ENCODE peak calls at places on chromosomes 2 and 18, in seven cellular contexts. X is tibial nerve, E is brain microvascular endothelial cell, W is RWPE1, S is suprapubic skin, A is upper lobe of right lung, Q is pancreas. B is an unnamed sample.

GRCh38 chr18:59459352-59460059 is 100.4 kb upstream of the LMAN1 start:
- DNase-seq in S (no peak), W (peak), Q (no peak), X (no peak), A (no peak), E (no peak), B (no peak)

GRCh38 chr18:74990563-74991081 is 218.3 kb downstream of the PTGR3 start:
- DNase-seq in Q (no peak), A (no peak), S (no peak), W (no peak), X (no peak), E (peak), B (no peak)

GRCh38 chr18:13436596-13436995 is 218.0 kb downstream of the LDLRAD4 start:
- DNase-seq in Q (no peak), X (no peak), E (no peak), S (no peak), A (no peak), W (no peak), B (peak)

GRCh38 chr2:120914839-120915521 is 179.3 kb downstream of the GLI2 start:
- DNase-seq in W (peak), S (peak), Q (peak), A (peak), E (peak), X (peak), B (no peak)

GRCh38 chr2:227614246-227614645 is 394 bp downstream of the SCYGR3 start:
- DNase-seq in X (no peak), W (no peak), E (no peak), A (no peak), S (no peak), Q (no peak), B (no peak)

GRCh38 chr2:174788291-174788929 is 24.1 kb upstream of the CHRNA1 start:
- DNase-seq in E (no peak), Q (no peak), W (no peak), X (no peak), S (no peak), A (no peak), B (no peak)

GRCh38 chr2:151762694-151763093 is 28.4 kb upstream of the NEB start:
- DNase-seq in X (no peak), E (no peak), S (no peak), W (no peak), Q (no peak), A (no peak), B (no peak)

GRCh38 chr2:130836501-130837174 is at the start of gene ARHGEF4:
- DNase-seq in S (no peak), W (peak), E (no peak), X (no peak), Q (peak), A (peak), B (no peak)

GRCh38 chr2:207960090-207960489 is 65.2 kb downstream of the PLEKHM3 start:
- DNase-seq in X (no peak), A (no peak), S (no peak), E (no peak), W (no peak), Q (no peak), B (no peak)

GRCh38 chr18:77482190-77482928 is 232.7 kb downstream of the GALR1 start:
- DNase-seq in E (peak), A (no peak), W (no peak), Q (no peak), S (no peak), X (no peak), B (no peak)

GRCh38 chr2:71531522-71532047 is 78.2 kb downstream of the DYSF start:
- DNase-seq in S (no peak), Q (no peak), E (peak), A (no peak), W (peak), X (no peak), B (no peak)

GRCh38 chr18:46332956-46333355 is 228.8 kb downstream of the HAUS1 start:
- DNase-seq in E (no peak), X (no peak), W (no peak), S (no peak), Q (peak), A (peak), B (no peak)

GRCh38 chr2:128637481-128638155 is 318.9 kb upstream of the HS6ST1 start:
- DNase-seq in X (no peak), W (no peak), A (peak), Q (no peak), S (no peak), E (no peak), B (no peak)

GRCh38 chr2:199261221-199261620 is 196.5 kb downstream of the SATB2 start:
- DNase-seq in E (peak), A (no peak), W (peak), Q (no peak), S (no peak), X (no peak), B (no peak)

GRCh38 chr18:22551536-22552151 is 133.9 kb upstream of the CTAGE1 start:
- DNase-seq in S (no peak), X (no peak), W (peak), A (no peak), E (peak), Q (no peak), B (no peak)

GRCh38 chr2:233000886-233001750 is 11.9 kb downstream of the NGEF start:
- DNase-seq in S (peak), Q (no peak), W (no peak), X (no peak), E (no peak), A (peak), B (no peak)

GRCh38 chr18:34224423-34225217 is at the start of gene NOL4:
- DNase-seq in W (no peak), Q (peak), S (no peak), A (peak), X (no peak), E (no peak), B (no peak)

GRCh38 chr2:168816369-168816768 is 13.9 kb downstream of the NOSTRIN start:
- DNase-seq in Q (no peak), S (no peak), E (peak), W (peak), X (no peak), A (no peak), B (no peak)

GRCh38 chr2:122009546-122009945 is 254.1 kb downstream of the TSN start:
- DNase-seq in E (no peak), W (no peak), Q (no peak), X (no peak), S (no peak), A (no peak), B (no peak)

GRCh38 chr2:88016948-88017779 is 817 bp upstream of the RNU2-63P start:
- DNase-seq in X (no peak), A (peak), Q (peak), W (peak), S (no peak), E (peak), B (no peak)

GRCh38 chr2:11242545-11243174 is 87.4 kb downstream of the SLC66A3 start:
- DNase-seq in A (no peak), X (no peak), E (no peak), Q (no peak), S (no peak), W (no peak), B (no peak)

GRCh38 chr2:37637985-37638384 is 33.5 kb downstream of the CDC42EP3 start:
- DNase-seq in W (no peak), X (no peak), S (no peak), E (no peak), Q (no peak), A (no peak), B (no peak)

GRCh38 chr2:231683292-231683898 is 24.9 kb upstream of the PTMA start:
- DNase-seq in A (no peak), W (no peak), X (no peak), S (no peak), Q (no peak), E (no peak), B (no peak)

GRCh38 chr2:149781263-149781808 is 193.8 kb upstream of the MMADHC start:
- DNase-seq in Q (no peak), W (no peak), X (no peak), S (no peak), E (no peak), A (no peak), B (no peak)

GRCh38 chr18:2776596-2776995 is 70.2 kb upstream of the EMILIN2 start:
- DNase-seq in W (no peak), S (no peak), X (no peak), E (no peak), Q (no peak), A (no peak), B (no peak)

GRCh38 chr2:172865422-172865821 is 129.8 kb downstream of the RAPGEF4 start:
- DNase-seq in S (no peak), Q (no peak), W (no peak), X (no peak), A (no peak), E (no peak), B (no peak)

GRCh38 chr2:217723078-217723477 is 279.7 kb downstream of the TNS1 start:
- DNase-seq in E (peak), W (no peak), Q (no peak), X (no peak), A (no peak), S (peak), B (no peak)

GRCh38 chr2:173623411-173624076 is 268.9 kb downstream of the CDCA7 start:
- DNase-seq in S (no peak), E (no peak), W (no peak), Q (no peak), X (no peak), A (no peak), B (no peak)

GRCh38 chr2:146119586-146119985 is 1599.7 kb upstream of the ZEB2 start:
- DNase-seq in X (no peak), S (no peak), Q (no peak), A (no peak), E (no peak), W (no peak), B (no peak)

GRCh38 chr2:163670929-163671328 is 64.9 kb downstream of the FIGN start:
- DNase-seq in E (no peak), Q (no peak), S (no peak), X (no peak), A (no peak), W (no peak), B (no peak)

GRCh38 chr2:218286570-218287459 is 5.5 kb downstream of the TMBIM1 start:
- DNase-seq in E (peak), S (peak), W (peak), Q (peak), A (peak), X (peak), B (peak)

GRCh38 chr18:79965119-79965902 is 868 bp downstream of the HSBP1L1 start:
- DNase-seq in E (peak), Q (peak), W (peak), S (no peak), X (no peak), A (peak), B (no peak)

GRCh38 chr18:1408331-1408835 is 503.7 kb downstream of the ADCYAP1 start:
- DNase-seq in Q (no peak), W (no peak), S (no peak), A (no peak), X (no peak), E (no peak), B (no peak)

GRCh38 chr2:9554841-9555337 is 741 bp downstream of the ADAM17 start:
- DNase-seq in S (no peak), X (peak), Q (no peak), E (peak), A (no peak), W (no peak), B (no peak)

GRCh38 chr2:69012310-69013122 is 463 bp upstream of the ANTXR1 start:
- DNase-seq in E (peak), Q (peak), W (no peak), X (peak), A (peak), S (peak), B (peak)
- H3K27ac ChIP-seq in E (peak), Q (no peak), W (peak), X (peak), A (peak), S (peak), B (no peak)

GRCh38 chr18:36296591-36297418 is 708 bp upstream of the FHOD3 start:
- DNase-seq in A (peak), E (peak), Q (peak), S (no peak), W (peak), X (peak), B (no peak)
- TF ChIP-seq CTCF in A (peak), E (peak), Q (no peak), S (no peak), W (peak), X (peak), B (no peak)

GRCh38 chr2:64023485-64024258 is 4.4 kb upstream of the VPS54 start:
- DNase-seq in Q (no peak), X (no peak), W (no peak), E (no peak), A (no peak), S (no peak), B (no peak)

GRCh38 chr2:64019975-64020281 is 700 bp upstream of the VPS54 start:
- DNase-seq in E (no peak), Q (no peak), W (no peak), A (no peak), S (no peak), X (no peak), B (no peak)

GRCh38 chr2:64024259-64024949 is 5.2 kb upstream of the VPS54 start:
- DNase-seq in E (no peak), Q (no peak), X (no peak), A (no peak), S (no peak), W (no peak), B (no peak)

GRCh38 chr2:64019083-64019974 is at the start of gene VPS54:
- DNase-seq in Q (peak), X (peak), S (peak), A (peak), W (peak), E (peak), B (peak)

GRCh38 chr2:64021578-64021977 is 2.4 kb upstream of the VPS54 start:
- DNase-seq in W (no peak), X (no peak), E (peak), A (no peak), S (no peak), Q (no peak), B (no peak)
- H3K27ac ChIP-seq in W (no peak), X (peak), E (peak), A (no peak), S (peak), Q (no peak), B (no peak)

DNA sequence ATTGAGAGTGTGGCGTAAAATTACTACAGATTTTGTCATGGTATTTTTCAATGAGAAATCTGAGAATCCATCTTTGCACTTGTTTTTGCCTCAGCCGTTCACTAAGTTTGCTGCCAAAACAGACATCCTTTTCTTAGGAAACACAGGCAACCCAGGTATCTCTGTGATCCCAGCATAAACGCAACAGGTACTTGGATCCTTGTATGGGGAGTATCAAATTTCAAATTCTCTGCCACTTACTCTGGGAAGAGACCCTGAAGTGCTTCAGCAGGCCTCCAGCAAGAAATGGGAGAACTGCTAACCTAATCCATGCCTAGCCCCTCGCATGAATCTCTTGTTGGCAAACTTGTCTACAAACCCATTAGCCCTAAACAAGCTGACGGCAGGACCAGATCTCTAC is 83.1 kb downstream of the BCL11A start:
- DNase-seq in Q (no peak), X (no peak), E (no peak), S (no peak), W (no peak), A (no peak), B (no peak)
- TF ChIP-seq CTCF in Q (no peak), X (no peak), E (no peak), S (no peak), W (no peak), A (no peak), B (no peak)

DNA sequence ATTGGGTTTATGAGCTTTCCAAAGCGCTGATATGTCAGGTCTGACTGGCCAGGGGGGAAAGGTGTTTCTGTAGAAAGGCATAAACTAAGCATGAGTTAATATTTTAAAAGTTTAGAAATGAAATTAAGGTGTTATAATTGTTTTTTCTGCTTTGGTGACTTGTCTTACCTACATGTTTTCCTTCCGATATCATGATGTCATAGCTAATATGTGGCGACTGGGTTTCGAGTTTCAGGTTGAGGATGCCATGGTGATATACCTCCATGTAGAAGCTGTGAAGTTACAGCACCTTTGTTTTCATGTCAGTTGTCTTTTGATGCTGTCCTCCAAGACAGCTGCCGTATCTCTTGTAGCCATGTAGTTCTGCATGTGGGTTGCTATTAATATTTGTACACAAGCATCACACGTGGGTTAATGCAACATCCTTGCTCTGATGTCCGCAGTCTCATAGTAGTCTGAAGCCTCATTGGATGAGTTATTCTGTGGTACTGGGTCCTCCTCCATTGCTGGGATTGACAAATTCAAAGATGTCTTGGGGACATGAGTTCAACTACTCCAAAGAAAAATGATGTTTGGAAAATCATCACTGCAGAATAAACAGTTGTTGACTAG is 230.6 kb downstream of the PRKCE start:
- DNase-seq in E (no peak), X (no peak), S (no peak), Q (no peak), A (no peak), W (no peak), B (no peak)
- H3K27ac ChIP-seq in E (no peak), X (no peak), S (no peak), Q (no peak), A (no peak), W (no peak), B (no peak)

DNA sequence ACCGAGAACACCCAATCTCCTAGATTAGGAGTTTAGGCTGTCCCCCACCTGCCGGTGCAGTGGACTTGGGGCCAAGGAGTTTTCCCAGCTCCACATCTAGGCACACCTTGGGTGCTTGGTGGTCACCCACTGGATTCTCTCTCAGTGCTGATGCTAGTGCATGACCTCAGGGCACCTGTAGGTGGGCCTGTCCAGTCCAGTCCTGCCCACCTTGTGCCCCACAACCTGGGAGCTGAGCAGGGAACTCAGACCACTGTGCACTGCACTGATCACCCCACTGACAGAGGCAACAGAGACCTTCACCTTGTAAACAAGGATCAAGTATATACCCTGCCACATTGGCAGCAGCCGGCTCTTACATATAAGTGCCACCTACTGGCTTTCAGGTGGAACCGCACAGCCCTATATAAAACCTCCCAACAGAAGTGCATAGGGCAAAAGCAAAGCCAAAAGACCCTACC is 12.7 kb upstream of the CDH19 start:
- DNase-seq in X (no peak), S (no peak), A (no peak), Q (no peak), W (no peak), E (no peak), B (no peak)
- TF ChIP-seq CTCF in X (no peak), S (no peak), A (peak), Q (no peak), W (peak), E (peak), B (no peak)

DNA sequence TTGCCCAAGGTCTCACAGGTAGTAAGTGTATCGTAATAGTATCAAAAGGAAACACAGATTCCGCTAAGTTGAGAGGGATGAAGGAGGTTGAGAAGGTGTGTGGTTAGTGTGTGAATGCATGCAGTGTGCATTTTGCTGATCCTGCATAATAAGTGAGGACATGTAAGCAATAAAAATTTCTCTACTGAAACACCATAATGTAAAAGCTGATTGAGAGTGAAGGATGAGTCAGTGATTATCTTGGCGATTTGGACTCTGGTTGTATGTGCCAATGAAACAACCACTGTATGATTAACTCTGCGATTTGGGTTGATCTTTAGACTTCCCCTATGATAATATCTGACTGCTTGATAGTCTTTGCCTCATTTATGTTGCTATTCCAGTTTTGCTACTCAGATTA is 16.7 kb upstream of the ADGRF3 start:
- DNase-seq in S (no peak), E (peak), Q (no peak), A (no peak), W (no peak), X (no peak), B (no peak)
- H3K27ac ChIP-seq in S (no peak), E (no peak), Q (no peak), A (no peak), W (no peak), X (no peak), B (no peak)

DNA sequence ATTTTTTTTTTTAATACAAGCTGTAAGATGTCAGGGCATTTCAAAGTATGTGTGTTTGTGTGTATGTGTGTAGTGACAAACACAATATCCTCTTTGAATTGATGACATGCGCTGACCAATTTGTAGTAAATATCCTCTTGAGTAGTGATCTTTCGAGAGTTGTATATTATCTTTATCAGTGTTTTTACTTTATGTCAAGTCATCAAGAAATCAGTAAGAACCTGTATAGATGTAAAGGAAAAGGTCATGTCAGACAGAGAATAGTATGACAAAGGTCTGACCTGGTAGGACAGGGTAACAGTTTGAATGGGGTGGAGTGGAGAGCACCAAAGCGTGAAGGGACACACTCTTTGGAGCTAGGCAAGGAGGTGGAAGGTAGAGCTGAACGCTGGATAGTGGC is 1931.4 kb upstream of the CELF4 start:
- DNase-seq in E (no peak), W (no peak), X (no peak), Q (no peak), S (no peak), A (no peak), B (no peak)
- TF ChIP-seq CTCF in E (no peak), W (no peak), X (no peak), Q (no peak), S (no peak), A (no peak), B (no peak)